ENCODE peak calls at places on chromosomes 6 and 20, in ten cellular contexts. One of them, this sample, is unnamed. For H3K4me1, the result is how much of the 10 kb centered on the place peaks cover.

GRCh38 chr20:23152308-23152892 is 66.3 kb upstream of the CD93 start:
- DNase-seq in heart left ventricle: peak
- DNase-seq in aorta: peak
- DNase-seq in lung: no peak
- DNase-seq in psoas muscle: peak
- DNase-seq in mammary epithelial cell: no peak
- DNase-seq in CD8-positive, alpha-beta memory T cell: no peak
- DNase-seq in neuronal stem cell: no peak
- DNase-seq in body of pancreas: peak
- DNase-seq in breast epithelium: no peak
- DNase-seq in this sample: no peak

GRCh38 chr6:97524846-97525245 is 241.8 kb upstream of the MMS22L start:
- DNase-seq in heart left ventricle: no peak
- DNase-seq in aorta: no peak
- DNase-seq in lung: no peak
- DNase-seq in psoas muscle: no peak
- DNase-seq in mammary epithelial cell: peak
- DNase-seq in CD8-positive, alpha-beta memory T cell: no peak
- DNase-seq in neuronal stem cell: peak
- DNase-seq in body of pancreas: no peak
- DNase-seq in breast epithelium: no peak
- DNase-seq in this sample: peak

GRCh38 chr20:57205625-57206219 is 60.7 kb downstream of the BMP7 start:
- DNase-seq in heart left ventricle: no peak
- DNase-seq in aorta: no peak
- DNase-seq in lung: no peak
- DNase-seq in psoas muscle: no peak
- DNase-seq in mammary epithelial cell: peak
- DNase-seq in CD8-positive, alpha-beta memory T cell: no peak
- DNase-seq in neuronal stem cell: no peak
- DNase-seq in body of pancreas: no peak
- DNase-seq in breast epithelium: no peak
- DNase-seq in this sample: peak

GRCh38 chr6:160386869-160387518 is 38.8 kb downstream of the SLC22A3 start:
- DNase-seq in heart left ventricle: no peak
- DNase-seq in aorta: peak
- DNase-seq in lung: peak
- DNase-seq in psoas muscle: peak
- DNase-seq in mammary epithelial cell: peak
- DNase-seq in CD8-positive, alpha-beta memory T cell: no peak
- DNase-seq in neuronal stem cell: no peak
- DNase-seq in body of pancreas: no peak
- DNase-seq in breast epithelium: peak
- DNase-seq in this sample: peak

GRCh38 chr6:38216451-38216850 is 396.9 kb downstream of the ZFAND3 start:
- DNase-seq in heart left ventricle: no peak
- DNase-seq in aorta: no peak
- DNase-seq in lung: no peak
- DNase-seq in psoas muscle: no peak
- DNase-seq in mammary epithelial cell: no peak
- DNase-seq in CD8-positive, alpha-beta memory T cell: no peak
- DNase-seq in neuronal stem cell: no peak
- DNase-seq in body of pancreas: no peak
- DNase-seq in breast epithelium: no peak
- DNase-seq in this sample: no peak

GRCh38 chr6:7264686-7265384 is 48.2 kb downstream of the SSR1 start:
- DNase-seq in heart left ventricle: peak
- DNase-seq in aorta: no peak
- DNase-seq in lung: no peak
- DNase-seq in psoas muscle: no peak
- DNase-seq in mammary epithelial cell: no peak
- DNase-seq in CD8-positive, alpha-beta memory T cell: no peak
- DNase-seq in neuronal stem cell: no peak
- DNase-seq in body of pancreas: no peak
- DNase-seq in breast epithelium: no peak
- DNase-seq in this sample: no peak

GRCh38 chr6:154457881-154458284 is 52.6 kb downstream of the CNKSR3 start:
- DNase-seq in heart left ventricle: no peak
- DNase-seq in aorta: no peak
- DNase-seq in lung: no peak
- DNase-seq in psoas muscle: no peak
- DNase-seq in mammary epithelial cell: peak
- DNase-seq in CD8-positive, alpha-beta memory T cell: no peak
- DNase-seq in neuronal stem cell: no peak
- DNase-seq in body of pancreas: peak
- DNase-seq in breast epithelium: peak
- DNase-seq in this sample: peak

GRCh38 chr6:108942556-108943492 is 94.6 kb downstream of the ARMC2 start:
- DNase-seq in heart left ventricle: no peak
- DNase-seq in aorta: no peak
- DNase-seq in lung: no peak
- DNase-seq in psoas muscle: no peak
- DNase-seq in mammary epithelial cell: no peak
- DNase-seq in CD8-positive, alpha-beta memory T cell: peak
- DNase-seq in neuronal stem cell: no peak
- DNase-seq in body of pancreas: no peak
- DNase-seq in breast epithelium: no peak
- DNase-seq in this sample: no peak

GRCh38 chr20:6746901-6747609 is 20.4 kb upstream of the BMP2 start:
- DNase-seq in heart left ventricle: no peak
- DNase-seq in aorta: no peak
- DNase-seq in lung: no peak
- DNase-seq in psoas muscle: no peak
- DNase-seq in mammary epithelial cell: peak
- DNase-seq in CD8-positive, alpha-beta memory T cell: no peak
- DNase-seq in neuronal stem cell: no peak
- DNase-seq in body of pancreas: no peak
- DNase-seq in breast epithelium: no peak
- DNase-seq in this sample: peak

GRCh38 chr6:168536196-168536595 is 95.2 kb downstream of the SMOC2 start:
- DNase-seq in heart left ventricle: no peak
- DNase-seq in aorta: no peak
- DNase-seq in lung: no peak
- DNase-seq in psoas muscle: no peak
- DNase-seq in mammary epithelial cell: no peak
- DNase-seq in CD8-positive, alpha-beta memory T cell: no peak
- DNase-seq in neuronal stem cell: no peak
- DNase-seq in body of pancreas: no peak
- DNase-seq in breast epithelium: no peak
- DNase-seq in this sample: no peak

GRCh38 chr6:7261030-7261841 is 51.8 kb downstream of the SSR1 start:
- DNase-seq in heart left ventricle: peak
- DNase-seq in aorta: peak
- DNase-seq in lung: peak
- DNase-seq in psoas muscle: peak
- DNase-seq in mammary epithelial cell: peak
- DNase-seq in CD8-positive, alpha-beta memory T cell: peak
- DNase-seq in neuronal stem cell: peak
- DNase-seq in body of pancreas: peak
- DNase-seq in breast epithelium: peak
- DNase-seq in this sample: peak

GRCh38 chr6:44342489-44342888 is at the start of gene SPATS1:
- DNase-seq in heart left ventricle: peak
- DNase-seq in aorta: peak
- DNase-seq in lung: no peak
- DNase-seq in psoas muscle: peak
- DNase-seq in mammary epithelial cell: no peak
- DNase-seq in CD8-positive, alpha-beta memory T cell: no peak
- DNase-seq in neuronal stem cell: peak
- DNase-seq in body of pancreas: peak
- DNase-seq in breast epithelium: no peak
- DNase-seq in this sample: no peak

GRCh38 chr6:16372029-16372776 is 133.8 kb downstream of the GMPR start:
- DNase-seq in heart left ventricle: no peak
- DNase-seq in aorta: no peak
- DNase-seq in lung: no peak
- DNase-seq in psoas muscle: no peak
- DNase-seq in mammary epithelial cell: no peak
- DNase-seq in CD8-positive, alpha-beta memory T cell: no peak
- DNase-seq in neuronal stem cell: no peak
- DNase-seq in body of pancreas: no peak
- DNase-seq in breast epithelium: no peak
- DNase-seq in this sample: no peak

GRCh38 chr6:139695361-139695760 is 320.9 kb upstream of the CITED2 start:
- DNase-seq in heart left ventricle: no peak
- DNase-seq in aorta: no peak
- DNase-seq in lung: no peak
- DNase-seq in psoas muscle: no peak
- DNase-seq in mammary epithelial cell: no peak
- DNase-seq in CD8-positive, alpha-beta memory T cell: no peak
- DNase-seq in neuronal stem cell: no peak
- DNase-seq in body of pancreas: no peak
- DNase-seq in breast epithelium: no peak
- DNase-seq in this sample: no peak

GRCh38 chr6:29708432-29709177 is 14.6 kb upstream of the HLA-F start:
- DNase-seq in heart left ventricle: no peak
- DNase-seq in aorta: no peak
- DNase-seq in lung: no peak
- DNase-seq in psoas muscle: no peak
- DNase-seq in mammary epithelial cell: no peak
- DNase-seq in CD8-positive, alpha-beta memory T cell: peak
- DNase-seq in neuronal stem cell: no peak
- DNase-seq in body of pancreas: peak
- DNase-seq in breast epithelium: peak
- DNase-seq in this sample: no peak

GRCh38 chr6:90110971-90111370 is 185.7 kb downstream of the BACH2 start:
- DNase-seq in heart left ventricle: no peak
- DNase-seq in aorta: no peak
- DNase-seq in lung: no peak
- DNase-seq in psoas muscle: no peak
- DNase-seq in mammary epithelial cell: no peak
- DNase-seq in CD8-positive, alpha-beta memory T cell: peak
- DNase-seq in neuronal stem cell: no peak
- DNase-seq in body of pancreas: no peak
- DNase-seq in breast epithelium: no peak
- DNase-seq in this sample: no peak

GRCh38 chr6:19995575-19996257 is 158.5 kb downstream of the ID4 start:
- DNase-seq in heart left ventricle: no peak
- DNase-seq in aorta: no peak
- DNase-seq in lung: no peak
- DNase-seq in psoas muscle: no peak
- DNase-seq in mammary epithelial cell: no peak
- DNase-seq in CD8-positive, alpha-beta memory T cell: no peak
- DNase-seq in neuronal stem cell: no peak
- DNase-seq in body of pancreas: no peak
- DNase-seq in breast epithelium: no peak
- DNase-seq in this sample: no peak

GRCh38 chr20:64146301-64146935 is 17.8 kb upstream of the MYT1 start:
- DNase-seq in heart left ventricle: peak
- DNase-seq in aorta: peak
- DNase-seq in lung: no peak
- DNase-seq in psoas muscle: no peak
- DNase-seq in mammary epithelial cell: no peak
- DNase-seq in CD8-positive, alpha-beta memory T cell: no peak
- DNase-seq in neuronal stem cell: peak
- DNase-seq in body of pancreas: no peak
- DNase-seq in breast epithelium: no peak
- DNase-seq in this sample: no peak

GRCh38 chr20:43586641-43587040 is 4.1 kb upstream of the IFT52 start:
- DNase-seq in heart left ventricle: no peak
- DNase-seq in aorta: no peak
- DNase-seq in lung: no peak
- DNase-seq in psoas muscle: no peak
- DNase-seq in mammary epithelial cell: no peak
- DNase-seq in CD8-positive, alpha-beta memory T cell: no peak
- DNase-seq in neuronal stem cell: no peak
- DNase-seq in body of pancreas: no peak
- DNase-seq in breast epithelium: no peak
- DNase-seq in this sample: no peak

GRCh38 chr6:3410385-3411360 is 46.2 kb downstream of the SLC22A23 start:
- DNase-seq in heart left ventricle: no peak
- DNase-seq in aorta: no peak
- DNase-seq in lung: peak
- DNase-seq in psoas muscle: peak
- DNase-seq in mammary epithelial cell: no peak
- DNase-seq in CD8-positive, alpha-beta memory T cell: peak
- DNase-seq in neuronal stem cell: peak
- DNase-seq in body of pancreas: peak
- DNase-seq in breast epithelium: no peak
- DNase-seq in this sample: no peak
- H3K4me1 ChIP-seq in heart left ventricle: under half
- H3K4me1 ChIP-seq in aorta: under half
- H3K4me1 ChIP-seq in lung: under half
- H3K4me1 ChIP-seq in psoas muscle: under half
- H3K4me1 ChIP-seq in mammary epithelial cell: under half
- H3K4me1 ChIP-seq in CD8-positive, alpha-beta memory T cell: under half
- H3K4me1 ChIP-seq in neuronal stem cell: under half
- H3K4me1 ChIP-seq in body of pancreas: half or more
- H3K4me1 ChIP-seq in breast epithelium: under half
- H3K4me1 ChIP-seq in this sample: under half

GRCh38 chr20:17644451-17644850 is 37.6 kb downstream of the RRBP1 start:
- DNase-seq in heart left ventricle: peak
- DNase-seq in aorta: peak
- DNase-seq in lung: no peak
- DNase-seq in psoas muscle: peak
- DNase-seq in mammary epithelial cell: peak
- DNase-seq in CD8-positive, alpha-beta memory T cell: no peak
- DNase-seq in neuronal stem cell: no peak
- DNase-seq in body of pancreas: peak
- DNase-seq in breast epithelium: no peak
- DNase-seq in this sample: no peak
- H3K4me1 ChIP-seq in heart left ventricle: under half
- H3K4me1 ChIP-seq in aorta: under half
- H3K4me1 ChIP-seq in lung: under half
- H3K4me1 ChIP-seq in psoas muscle: half or more
- H3K4me1 ChIP-seq in mammary epithelial cell: under half
- H3K4me1 ChIP-seq in CD8-positive, alpha-beta memory T cell: under half
- H3K4me1 ChIP-seq in neuronal stem cell: under half
- H3K4me1 ChIP-seq in body of pancreas: half or more
- H3K4me1 ChIP-seq in breast epithelium: under half
- H3K4me1 ChIP-seq in this sample: under half

GRCh38 chr6:2921520-2922115 is 18.5 kb upstream of the SERPINB9 start:
- DNase-seq in heart left ventricle: no peak
- DNase-seq in aorta: no peak
- DNase-seq in lung: peak
- DNase-seq in psoas muscle: no peak
- DNase-seq in mammary epithelial cell: no peak
- DNase-seq in CD8-positive, alpha-beta memory T cell: no peak
- DNase-seq in neuronal stem cell: no peak
- DNase-seq in body of pancreas: no peak
- DNase-seq in breast epithelium: peak
- DNase-seq in this sample: no peak
- H3K4me1 ChIP-seq in heart left ventricle: under half
- H3K4me1 ChIP-seq in aorta: under half
- H3K4me1 ChIP-seq in lung: under half
- H3K4me1 ChIP-seq in psoas muscle: under half
- H3K4me1 ChIP-seq in mammary epithelial cell: under half
- H3K4me1 ChIP-seq in CD8-positive, alpha-beta memory T cell: under half
- H3K4me1 ChIP-seq in neuronal stem cell: under half
- H3K4me1 ChIP-seq in body of pancreas: under half
- H3K4me1 ChIP-seq in breast epithelium: under half
- H3K4me1 ChIP-seq in this sample: under half

DNA sequence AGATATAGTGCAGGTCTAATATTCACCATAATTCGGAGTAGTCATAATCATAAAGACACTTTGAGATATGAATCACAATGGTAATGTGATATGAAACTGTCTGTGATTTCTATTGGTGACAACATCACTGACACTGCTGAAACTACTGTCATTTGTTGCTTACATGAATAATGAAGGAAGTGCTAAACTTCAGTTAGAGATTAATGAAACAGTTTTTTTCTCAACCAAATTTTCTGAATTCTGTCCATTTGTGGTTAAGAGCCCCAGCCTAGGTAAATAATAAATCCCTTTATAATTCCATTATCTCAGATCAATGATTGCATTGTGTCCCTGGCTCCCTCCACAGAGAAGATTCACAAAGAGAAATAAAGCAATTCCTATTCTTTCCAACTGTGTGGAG is 122.6 kb downstream of the HIVEP2 start:
- DNase-seq in heart left ventricle: no peak
- DNase-seq in aorta: no peak
- DNase-seq in lung: no peak
- DNase-seq in psoas muscle: no peak
- DNase-seq in mammary epithelial cell: no peak
- DNase-seq in CD8-positive, alpha-beta memory T cell: no peak
- DNase-seq in neuronal stem cell: no peak
- DNase-seq in body of pancreas: no peak
- DNase-seq in breast epithelium: no peak
- DNase-seq in this sample: no peak
- H3K4me1 ChIP-seq in heart left ventricle: under half
- H3K4me1 ChIP-seq in aorta: under half
- H3K4me1 ChIP-seq in lung: under half
- H3K4me1 ChIP-seq in psoas muscle: half or more
- H3K4me1 ChIP-seq in mammary epithelial cell: under half
- H3K4me1 ChIP-seq in CD8-positive, alpha-beta memory T cell: half or more
- H3K4me1 ChIP-seq in neuronal stem cell: under half
- H3K4me1 ChIP-seq in body of pancreas: under half
- H3K4me1 ChIP-seq in breast epithelium: under half
- H3K4me1 ChIP-seq in this sample: under half